ENCODE peak calls at places on chromosomes 6 and 20, in four cellular contexts. P is IMR-90, N is mesendoderm, O is H1. I is an unnamed sample.

GRCh38 chr6:139371421-139372253 is 2.8 kb downstream of the CITED2 start:
- DNase-seq in N (no peak), O (no peak), P (peak), I (no peak)

GRCh38 chr6:78308025-78308424 is 559.3 kb upstream of the IRAK1BP1 start:
- DNase-seq in P (no peak), N (no peak), O (no peak), I (peak)

GRCh38 chr20:48463916-48464315 is 363.9 kb downstream of the PREX1 start:
- DNase-seq in N (peak), O (no peak), P (peak), I (no peak)

GRCh38 chr6:30887901-30888300 is 3.6 kb downstream of the DDR1 start:
- DNase-seq in O (no peak), N (no peak), P (no peak), I (no peak)

GRCh38 chr6:170041526-170041925 is 249.4 kb downstream of the DLL1 start:
- DNase-seq in P (no peak), O (no peak), N (no peak), I (no peak)

GRCh38 chr6:97288188-97288587 is 5.2 kb upstream of the MMS22L start:
- DNase-seq in O (no peak), P (no peak), N (no peak), I (no peak)

GRCh38 chr6:143213977-143214376 is 153.3 kb downstream of the AIG1 start:
- DNase-seq in O (no peak), N (no peak), P (no peak), I (no peak)

GRCh38 chr6:130513770-130514169 is 148.0 kb downstream of the TMEM200A start:
- DNase-seq in N (no peak), O (no peak), P (peak), I (no peak)

GRCh38 chr20:20102859-20103258 is 50.5 kb downstream of the CFAP61 start:
- DNase-seq in N (peak), O (no peak), P (no peak), I (no peak)

GRCh38 chr20:47540443-47541354 is 39.0 kb downstream of the NCOA3 start:
- DNase-seq in N (peak), O (no peak), P (peak), I (no peak)

GRCh38 chr6:121549741-121550140 is 114.3 kb downstream of the GJA1 start:
- DNase-seq in O (no peak), P (peak), N (no peak), I (no peak)

GRCh38 chr20:58496429-58496769 is 18.8 kb downstream of the APCDD1L start:
- DNase-seq in N (no peak), P (no peak), O (no peak), I (peak)

GRCh38 chr6:169499728-169500265 is 202.0 kb downstream of the WDR27 start:
- DNase-seq in O (no peak), P (no peak), N (no peak), I (no peak)

GRCh38 chr6:134436950-134437349 is 119.0 kb upstream of the SGK1 start:
- DNase-seq in P (peak), N (no peak), O (no peak), I (no peak)

GRCh38 chr20:63831696-63832686 is 927 bp upstream of the ZBTB46 start:
- DNase-seq in N (peak), O (peak), P (no peak), I (peak)

GRCh38 chr20:33472868-33473267 is 17.0 kb upstream of the CBFA2T2 start:
- DNase-seq in N (no peak), P (no peak), O (no peak), I (no peak)

GRCh38 chr6:100466410-100467143 is 1.9 kb upstream of the SIM1 start:
- DNase-seq in P (no peak), O (no peak), N (peak), I (peak)

GRCh38 chr20:14446446-14446845 is 109.0 kb upstream of the FLRT3 start:
- DNase-seq in P (peak), O (no peak), N (no peak), I (no peak)

GRCh38 chr6:112626468-112627082 is 279.4 kb downstream of the RFPL4B start:
- DNase-seq in O (no peak), N (no peak), P (peak), I (no peak)

GRCh38 chr20:58877374-58878360 is 25.2 kb downstream of the GNAS start:
- DNase-seq in N (no peak), P (no peak), O (peak), I (peak)

GRCh38 chr6:108123516-108123929 is 42.3 kb upstream of the NR2E1 start:
- DNase-seq in P (no peak), O (no peak), N (peak), I (peak)

GRCh38 chr6:105793132-105793531 is 293.0 kb upstream of the PRDM1 start:
- DNase-seq in P (no peak), O (no peak), N (peak), I (no peak)

GRCh38 chr6:53048431-53049195 is 16.6 kb upstream of the FBXO9 start:
- DNase-seq in N (no peak), O (no peak), P (peak), I (no peak)

GRCh38 chr6:36533321-36533720 is 14.0 kb downstream of the STK38 start:
- DNase-seq in O (no peak), P (peak), N (no peak), I (no peak)

GRCh38 chr6:37205997-37206340 is 36.0 kb downstream of the PIM1 start:
- DNase-seq in O (no peak), P (no peak), N (no peak), I (no peak)

GRCh38 chr6:17015144-17015543 is 86.7 kb upstream of the STMND1 start:
- DNase-seq in O (no peak), N (no peak), P (peak), I (no peak)

GRCh38 chr6:157281570-157281969 is 41.7 kb downstream of the TMEM242 start:
- DNase-seq in O (no peak), N (peak), P (no peak), I (peak)

GRCh38 chr6:154509421-154510143 is 903 bp downstream of the CNKSR3 start:
- DNase-seq in P (no peak), O (peak), N (peak), I (peak)

GRCh38 chr6:108001696-108002231 is 43.8 kb upstream of the SEC63 start:
- DNase-seq in N (no peak), P (no peak), O (no peak), I (no peak)

GRCh38 chr6:7922596-7922995 is 12.0 kb upstream of the TXNDC5 start:
- DNase-seq in O (no peak), N (no peak), P (peak), I (no peak)

GRCh38 chr20:19073584-19074198 is 138.8 kb upstream of the SLC24A3 start:
- DNase-seq in P (no peak), O (peak), N (peak), I (peak)

GRCh38 chr6:26660096-26660425 is 515 bp upstream of the ZNF322 start:
- DNase-seq in O (no peak), P (peak), N (no peak), I (no peak)

GRCh38 chr6:34574647-34575293 is 18.6 kb upstream of the SPDEF start:
- DNase-seq in N (no peak), P (no peak), O (no peak), I (no peak)

GRCh38 chr20:61533231-61533631 is 281.2 kb downstream of the CDH4 start:
- DNase-seq in N (no peak), O (no peak), P (no peak), I (no peak)

GRCh38 chr6:11343963-11344714 is 111.7 kb upstream of the NEDD9 start:
- DNase-seq in O (no peak), P (no peak), N (peak), I (no peak)

GRCh38 chr20:51494241-51495110 is 48.0 kb downstream of the NFATC2 start:
- DNase-seq in P (no peak), O (no peak), N (no peak), I (no peak)

GRCh38 chr20:11372831-11373230 is 544.9 kb upstream of the BTBD3 start:
- DNase-seq in O (no peak), N (peak), P (no peak), I (no peak)

GRCh38 chr6:46216879-46217278 is 46.1 kb upstream of the ENPP5 start:
- DNase-seq in P (no peak), N (no peak), O (no peak), I (no peak)

GRCh38 chr6:113696960-113697359 is 160.2 kb upstream of the MARCKS start:
- DNase-seq in O (no peak), P (peak), N (no peak), I (no peak)
- H4K5ac ChIP-seq in O (no peak), P (no peak), N (no peak), I (no peak)

GRCh38 chr20:44382641-44383040 is 27.1 kb downstream of the HNF4A start:
- DNase-seq in P (no peak), O (no peak), N (no peak), I (no peak)
- H3K4me2 ChIP-seq in P (no peak), O (no peak), N (no peak), I (no peak)

GRCh38 chr20:36216314-36217025 is 19.8 kb upstream of the AAR2 start:
- DNase-seq in O (no peak), P (no peak), N (no peak), I (no peak)
- H4K5ac ChIP-seq in O (no peak), P (no peak), N (no peak), I (no peak)

DNA sequence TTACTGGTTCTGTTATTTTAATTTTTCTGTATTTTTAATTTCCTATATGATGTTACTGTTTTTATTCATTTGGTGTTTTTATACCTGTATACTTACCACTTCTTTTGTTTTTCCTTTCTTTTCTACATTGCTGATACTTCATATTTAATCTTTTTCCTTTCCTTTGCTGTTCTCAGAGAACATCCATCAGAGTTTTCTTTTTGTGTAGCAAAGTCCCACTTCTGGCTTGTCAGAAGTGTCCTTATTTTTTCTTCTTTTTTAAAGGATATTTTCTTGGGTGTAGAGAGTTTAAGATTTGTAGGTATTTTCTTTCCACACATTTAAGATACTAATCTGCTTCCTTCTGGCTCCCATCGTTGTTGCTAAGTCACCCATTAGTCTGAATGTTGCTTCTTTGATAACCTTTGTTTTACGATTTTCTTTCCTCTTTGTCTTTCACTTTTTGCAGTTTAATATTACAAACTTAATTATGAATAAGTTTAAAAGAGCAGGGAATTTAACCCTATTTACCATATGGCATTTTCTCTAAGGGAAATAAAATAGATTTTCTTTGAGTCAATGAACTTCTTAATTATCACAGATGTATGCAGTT is 18.5 kb downstream of the CD2AP start:
- DNase-seq in N (no peak), O (no peak), P (no peak), I (no peak)
- H3K4me2 ChIP-seq in N (no peak), O (no peak), P (no peak), I (no peak)

GRCh38 chr20:539848-540247 is 3.7 kb downstream of the CSNK2A1 start:
- DNase-seq in P (peak), O (no peak), N (peak), I (no peak)
- H4K5ac ChIP-seq in P (no peak), O (no peak), N (no peak), I (no peak)

GRCh38 chr6:144583614-144583954 is 298.4 kb downstream of the UTRN start:
- DNase-seq in O (no peak), P (no peak), N (no peak), I (no peak)
- H3K4me2 ChIP-seq in O (peak), P (peak), N (no peak), I (peak)

GRCh38 chr6:152669894-152670293 is 27.8 kb upstream of the MYCT1 start:
- DNase-seq in O (no peak), N (peak), P (peak), I (no peak)

GRCh38 chr6:152671146-152671545 is 26.6 kb upstream of the MYCT1 start:
- DNase-seq in P (peak), O (no peak), N (no peak), I (no peak)

GRCh38 chr6:152673233-152673632 is 24.5 kb upstream of the MYCT1 start:
- DNase-seq in P (peak), N (no peak), O (no peak), I (no peak)
- H4K5ac ChIP-seq in P (no peak), N (no peak), O (no peak), I (no peak)

GRCh38 chr20:43438578-43439316 is 18.9 kb upstream of the SRSF6 start:
- DNase-seq in O (no peak), P (no peak), N (no peak), I (no peak)
- H3K4me2 ChIP-seq in O (no peak), P (no peak), N (no peak), I (no peak)

GRCh38 chr20:45211569-45212474 is 5.0 kb downstream of the SEMG1 start:
- DNase-seq in O (no peak), N (no peak), P (no peak), I (no peak)

GRCh38 chr20:45209924-45210323 is 3.1 kb downstream of the SEMG1 start:
- DNase-seq in N (no peak), P (no peak), O (no peak), I (no peak)

GRCh38 chr20:45218133-45218532 is 3.0 kb upstream of the SEMG2 start:
- DNase-seq in P (no peak), N (no peak), O (no peak), I (no peak)

GRCh38 chr20:45218636-45219035 is 2.5 kb upstream of the SEMG2 start:
- DNase-seq in P (no peak), N (no peak), O (no peak), I (no peak)

GRCh38 chr20:45212831-45213230 is 6.0 kb downstream of the SEMG1 start:
- DNase-seq in P (no peak), O (no peak), N (no peak), I (no peak)
- H4K5ac ChIP-seq in P (no peak), O (no peak), N (no peak), I (no peak)